ENCODE peak calls at places on chromosome 10, in eight cellular contexts. R is T-helper 17 cell; G is HEK293T; U is AML-193; B is anterior cingulate cortex; N is right atrium auricular region; I is Caki2; M is CD8-positive, alpha-beta memory T cell. Z is an unnamed sample.

GRCh38 chr10:127474501-127474900 is 74.6 kb upstream of the NPS start:
- DNase-seq in N (no peak), U (no peak), M (no peak), G (no peak), I (no peak), B (no peak), R (no peak), Z (no peak)

GRCh38 chr10:79044036-79044664 is 24.6 kb upstream of the ZMIZ1 start:
- DNase-seq in B (no peak), R (no peak), M (no peak), I (no peak), N (no peak), U (no peak), G (no peak), Z (no peak)

GRCh38 chr10:60473557-60473956 is 83.9 kb upstream of the ANK3 start:
- DNase-seq in N (no peak), R (no peak), M (no peak), G (no peak), I (peak; percentile 93), U (no peak), B (no peak), Z (no peak)

GRCh38 chr10:102612964-102613275 is 31.4 kb upstream of the TRIM8 start:
- DNase-seq in B (no peak), U (no peak), I (no peak), R (peak; percentile 37), N (no peak), G (no peak), M (no peak), Z (no peak)

GRCh38 chr10:70769121-70769520 is 16.1 kb downstream of the TBATA start:
- DNase-seq in G (no peak), M (no peak), R (no peak), U (no peak), B (no peak), I (no peak), N (no peak), Z (no peak)

GRCh38 chr10:18607503-18607902 is 43.9 kb downstream of the NSUN6 start:
- DNase-seq in M (no peak), B (no peak), N (no peak), U (no peak), G (peak; percentile 41), I (peak; percentile 40), R (no peak), Z (peak; percentile 40)

GRCh38 chr10:17950726-17951125 is 992 bp upstream of the SLC39A12 start:
- DNase-seq in R (no peak), M (no peak), G (no peak), U (no peak), B (no peak), I (no peak), N (no peak), Z (no peak)

GRCh38 chr10:67884842-67885680 is 605 bp downstream of the SIRT1 start:
- DNase-seq in R (peak; percentile 61), I (peak; percentile 88), U (peak; percentile 59), G (peak; percentile 63), M (peak; percentile 73), B (peak; percentile 66), N (peak; percentile 76), Z (peak; percentile 23)

GRCh38 chr10:8044908-8045727 is 9.4 kb upstream of the GATA3 start:
- DNase-seq in B (no peak), N (no peak), I (no peak), M (no peak), G (peak; percentile 48), U (no peak), R (no peak), Z (no peak)

GRCh38 chr10:33066558-33067236 is 108.7 kb upstream of the ITGB1 start:
- DNase-seq in I (peak; percentile 71), R (no peak), N (no peak), M (no peak), U (no peak), G (no peak), B (no peak), Z (no peak)

GRCh38 chr10:56346845-56347415 is 14.1 kb downstream of the ZWINT start:
- DNase-seq in N (no peak), U (no peak), I (no peak), G (no peak), B (no peak), M (no peak), R (no peak), Z (no peak)

GRCh38 chr10:123582084-123582989 is 83.8 kb upstream of the GPR26 start:
- DNase-seq in U (peak; percentile 30), B (peak; percentile 60), R (peak; percentile 51), M (peak; percentile 33), G (peak; percentile 82), N (peak; percentile 83), I (peak; percentile 41), Z (peak; percentile 11)

GRCh38 chr10:5310914-5311313 is 53.9 kb upstream of the UCN3 start:
- DNase-seq in R (no peak), G (no peak), I (no peak), U (no peak), B (no peak), M (no peak), N (no peak), Z (no peak)